ENCODE peak calls at places on chromosomes 6 and 20, in five cellular contexts. N, R, J, C and M are unnamed samples.

GRCh38 chr20:56628015-56628872 is 862 bp upstream of the TFAP2C start:
- DNase-seq in J (peak; percentile 65), N (peak; percentile 20), C (no peak), R (peak; percentile 57), M (no peak)

GRCh38 chr20:16419138-16419715 is 154.0 kb downstream of the KIF16B start:
- DNase-seq in C (no peak), J (no peak), N (no peak), R (no peak), M (peak; percentile 76)

GRCh38 chr20:62267543-62267942 is 29.2 kb downstream of the OSBPL2 start:
- DNase-seq in C (no peak), R (peak; percentile 74), N (no peak), J (peak; percentile 77), M (no peak)

GRCh38 chr6:169172435-169172834 is 81.2 kb downstream of the THBS2 start:
- DNase-seq in N (no peak), C (peak; percentile 91), J (peak; percentile 95), R (peak; percentile 8), M (peak; percentile 76)

GRCh38 chr6:127516676-127517273 is 2.4 kb downstream of the MTCL3 start:
- DNase-seq in R (peak; percentile 16), C (peak; percentile 27), N (peak; percentile 39), J (peak; percentile 31), M (peak; percentile 40)

GRCh38 chr20:57683876-57684275 is 25.9 kb downstream of the PMEPA1 start:
- DNase-seq in N (no peak), C (no peak), J (no peak), R (no peak), M (no peak)

GRCh38 chr6:28982476-28983266 is 22.4 kb downstream of the ZNF311 start:
- DNase-seq in N (peak; percentile 57), R (peak; percentile 47), C (peak; percentile 53), J (peak; percentile 46), M (peak; percentile 65)

GRCh38 chr6:24223131-24223715 is 97.2 kb downstream of the NRSN1 start:
- DNase-seq in C (no peak), N (no peak), J (no peak), R (no peak), M (no peak)

GRCh38 chr20:32908334-32909292 is 49.9 kb downstream of the EFCAB8 start:
- DNase-seq in N (no peak), J (no peak), R (no peak), C (no peak), M (no peak)

GRCh38 chr6:161462148-161462547 is 188.3 kb upstream of the AGPAT4 start:
- DNase-seq in R (no peak), C (peak; percentile 64), J (no peak), N (no peak), M (peak; percentile 68)

GRCh38 chr6:101490857-101491256 is 97.3 kb downstream of the GRIK2 start:
- DNase-seq in R (no peak), J (peak; percentile 3), N (no peak), C (no peak), M (peak; percentile 27)

GRCh38 chr6:140441256-140441655 is 1066.8 kb upstream of the CITED2 start:
- DNase-seq in J (peak; percentile 66), N (no peak), C (peak; percentile 52), R (peak; percentile 19), M (peak; percentile 28)

GRCh38 chr6:130724089-130724488 is 103.1 kb upstream of the SMLR1 start:
- DNase-seq in J (no peak), C (no peak), R (no peak), N (no peak), M (peak; percentile 35)

GRCh38 chr6:307065-307814 is 15.0 kb downstream of the DUSP22 start:
- DNase-seq in R (no peak), N (no peak), J (no peak), C (no peak), M (no peak)

GRCh38 chr6:91149914-91150674 is 563.2 kb upstream of the MAP3K7 start:
- DNase-seq in R (no peak), C (peak; percentile 82), J (no peak), N (no peak), M (no peak)

GRCh38 chr6:166274163-166274562 is 34.0 kb downstream of the PRR18 start:
- DNase-seq in J (no peak), C (no peak), R (no peak), N (no peak), M (no peak)

GRCh38 chr6:25389501-25389900 is 110.3 kb downstream of the CARMIL1 start:
- DNase-seq in C (peak; percentile 73), J (no peak), N (no peak), R (no peak), M (peak; percentile 72)

GRCh38 chr6:161480416-161481165 is 206.7 kb upstream of the AGPAT4 start:
- DNase-seq in C (peak; percentile 16), R (no peak), N (no peak), J (no peak), M (no peak)

GRCh38 chr6:27684264-27685211 is 211.6 kb upstream of the ZNF184 start:
- DNase-seq in N (no peak), C (peak; percentile 88), J (peak; percentile 83), R (peak; percentile 80), M (peak; percentile 92)

GRCh38 chr20:57960803-57961575 is 251.2 kb upstream of the PMEPA1 start:
- DNase-seq in R (no peak), J (no peak), C (no peak), N (no peak), M (no peak)

GRCh38 chr20:62191781-62192559 is 9.1 kb downstream of the MTG2 start:
- DNase-seq in R (no peak), N (no peak), J (no peak), C (no peak), M (no peak)

GRCh38 chr20:36835025-36835424 is 40.9 kb upstream of the TLDC2 start:
- DNase-seq in C (no peak), J (no peak), N (no peak), R (no peak), M (no peak)
- H3K4me3 ChIP-seq in C (no peak overlapping the region), J (no peak overlapping the region), N (peak overlapping the region; percentile 44), R (peak overlapping the region; percentile 39), M (no peak overlapping the region)

GRCh38 chr6:5665173-5665572 is 341.6 kb downstream of the NRN1 start:
- DNase-seq in J (no peak), R (no peak), N (peak; percentile 42), C (no peak), M (no peak)
- H2AFZ ChIP-seq in J (no peak overlapping the region), R (no peak overlapping the region), N (no peak overlapping the region), C (no peak overlapping the region), M (no peak overlapping the region)

DNA sequence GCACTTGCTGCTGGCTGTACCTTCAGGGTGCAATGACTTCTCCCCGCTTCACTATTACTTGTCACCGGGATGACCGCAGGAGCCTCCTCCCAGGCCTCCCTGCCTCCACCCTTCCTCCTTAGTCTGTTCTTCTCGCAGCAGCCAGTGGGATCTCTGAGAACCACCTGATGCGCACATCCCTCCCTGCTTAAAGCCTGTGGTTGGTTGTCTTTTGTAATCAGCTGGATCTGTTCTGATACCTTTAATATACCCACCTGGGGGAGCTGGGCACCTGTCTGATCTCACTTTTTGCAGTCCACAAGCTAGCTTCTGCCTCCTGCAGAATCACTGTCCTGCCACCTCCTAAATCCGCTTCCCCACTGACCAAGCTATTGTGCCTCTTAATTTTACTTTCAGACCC is 34.6 kb downstream of the TOX2 start:
- DNase-seq in N (peak; percentile 42), J (no peak), R (no peak), C (no peak), M (no peak)
- H3K4me1 ChIP-seq in N (peaks cover 79% of the 10 kb centered on the region), J (no peaks in the 10 kb centered on the region), R (peaks cover 46% of the 10 kb centered on the region), C (peaks cover 18% of the 10 kb centered on the region), M (peaks cover 12% of the 10 kb centered on the region)

GRCh38 chr6:125995972-125996580 is 9.7 kb downstream of the TRMT11 start:
- DNase-seq in N (peak; percentile 59), J (peak; percentile 38), C (peak; percentile 23), R (peak; percentile 61), M (peak; percentile 64)
- H3K4me3 ChIP-seq in N (peak overlapping the region; percentile 17), J (no peak overlapping the region), C (no peak overlapping the region), R (no peak overlapping the region), M (peak overlapping the region; percentile 26)

GRCh38 chr6:34334796-34335416 is 57.6 kb downstream of the NUDT3 start:
- DNase-seq in J (no peak), R (no peak), C (no peak), N (no peak), M (no peak)
- H2AFZ ChIP-seq in J (no peak overlapping the region), R (no peak overlapping the region), C (no peak overlapping the region), N (no peak overlapping the region), M (no peak overlapping the region)

GRCh38 chr6:2858678-2859324 is 17.1 kb upstream of the SERPINB1 start:
- DNase-seq in N (no peak), J (no peak), R (no peak), C (no peak), M (no peak)
- H3K4me1 ChIP-seq in N (peaks cover 26% of the 10 kb centered on the region), J (peaks cover 13% of the 10 kb centered on the region), R (peaks cover 10% of the 10 kb centered on the region), C (peaks cover 36% of the 10 kb centered on the region), M (peaks cover 5% of the 10 kb centered on the region)

GRCh38 chr6:34232901-34233300 is 3.8 kb upstream of the HMGA1 start:
- DNase-seq in N (no peak), C (no peak), J (no peak), R (no peak), M (no peak)
- H3K4me3 ChIP-seq in N (no peak overlapping the region), C (no peak overlapping the region), J (no peak overlapping the region), R (no peak overlapping the region), M (no peak overlapping the region)

GRCh38 chr6:129031051-129031599 is 148.2 kb downstream of the LAMA2 start:
- DNase-seq in J (no peak), N (no peak), C (peak; percentile 57), R (no peak), M (peak; percentile 6)
- H2AFZ ChIP-seq in J (no peak overlapping the region), N (no peak overlapping the region), C (no peak overlapping the region), R (no peak overlapping the region), M (no peak overlapping the region)

DNA sequence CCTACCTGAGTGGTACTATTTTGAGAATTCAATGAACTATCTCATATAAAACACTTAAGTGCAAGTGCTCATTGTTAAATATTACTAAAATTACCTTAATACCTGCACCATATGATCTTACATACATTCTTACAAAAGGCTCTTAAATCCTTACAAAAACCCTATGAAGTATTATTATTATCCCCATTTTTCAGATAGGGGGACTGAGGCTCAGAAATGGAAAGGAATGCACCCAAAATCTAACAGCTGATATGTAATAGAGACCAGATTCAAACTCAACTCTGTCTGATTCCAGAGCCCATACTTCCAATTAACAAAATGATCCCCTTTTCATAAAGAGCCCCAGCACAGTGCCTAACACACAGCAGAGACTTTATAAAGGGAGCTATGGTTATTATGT is 17.5 kb downstream of the BCL2L1 start:
- DNase-seq in R (no peak), N (no peak), C (no peak), J (no peak), M (no peak)
- H3K4me1 ChIP-seq in R (peaks cover 88% of the 10 kb centered on the region), N (peaks cover 77% of the 10 kb centered on the region), C (peaks cover 18% of the 10 kb centered on the region), J (peaks cover 9% of the 10 kb centered on the region), M (peaks cover 53% of the 10 kb centered on the region)